ENCODE peak calls at places on chromosomes 13 and 19, in seven cellular contexts. J, S, D, A, U, I and C are unnamed samples.

GRCh38 chr13:43514326-43514725 is 272.4 kb downstream of the ENOX1 start:
- DNase-seq in J (no peak), S (no peak), D (no peak), A (no peak), U (no peak), I (no peak), C (no peak)

GRCh38 chr13:68850160-68850559 is 1257.5 kb upstream of the ATXN8OS start:
- DNase-seq in J (no peak), S (no peak), D (no peak), A (no peak), U (no peak), I (no peak), C (peak)

GRCh38 chr13:41199061-41199460 is 4.7 kb upstream of the KBTBD7 start:
- DNase-seq in J (no peak), S (no peak), D (no peak), A (no peak), U (no peak), I (no peak), C (no peak)

GRCh38 chr19:19514215-19514633 is 1.1 kb downstream of the TSSK6 start:
- DNase-seq in J (no peak), S (peak), D (no peak), A (no peak), U (no peak), I (no peak), C (peak)

GRCh38 chr13:21034602-21035190 is 26.7 kb downstream of the LATS2 start:
- DNase-seq in J (no peak), S (peak), D (no peak), A (no peak), U (peak), I (no peak), C (peak)

GRCh38 chr13:27524981-27525975 is 74.9 kb upstream of the MTIF3 start:
- DNase-seq in J (no peak), S (no peak), D (no peak), A (no peak), U (no peak), I (no peak), C (no peak)

GRCh38 chr19:10478903-10479384 is 24.2 kb downstream of the KEAP1 start:
- DNase-seq in J (peak), S (peak), D (peak), A (peak), U (no peak), I (peak), C (peak)

GRCh38 chr13:30394798-30395191 is 27.5 kb upstream of the UBE2L5 start:
- DNase-seq in J (no peak), S (no peak), D (no peak), A (no peak), U (no peak), I (no peak), C (peak)

GRCh38 chr19:10686661-10687517 is 14.3 kb upstream of the QTRT1 start:
- DNase-seq in J (no peak), S (peak), D (no peak), A (no peak), U (no peak), I (no peak), C (peak)

GRCh38 chr19:42542791-42543190 is 14.5 kb upstream of the CEACAM1 start:
- DNase-seq in J (no peak), S (no peak), D (no peak), A (no peak), U (no peak), I (no peak), C (no peak)

GRCh38 chr13:92362717-92363116 is 863.9 kb upstream of the GPC6 start:
- DNase-seq in J (no peak), S (no peak), D (no peak), A (no peak), U (no peak), I (no peak), C (peak)